ENCODE peak calls at places on chromosomes 1 and 21, in nine cellular contexts. L is brain microvascular endothelial cell, X is IMR-90, I is stomach, F is uterus, G is tibial artery, J is fibroblast of lung, W is adrenal gland, K is lung. Y is an unnamed sample.

GRCh38 chr1:19504796-19505693 is 19.7 kb upstream of the CAPZB start:
- DNase-seq in X (peak; percentile 95), L (peak; percentile 93), K (no peak), F (peak; percentile 81), J (peak; percentile 97), I (no peak), G (no peak), W (peak; percentile 68), Y (no peak)

GRCh38 chr1:25676488-25676887 is 59.9 kb downstream of the MAN1C1 start:
- DNase-seq in J (peak; percentile 58), W (no peak), I (peak; percentile 40), F (no peak), K (no peak), X (peak; percentile 46), G (peak; percentile 38), L (no peak), Y (no peak)

GRCh38 chr21:45091540-45092322 is 17.4 kb downstream of the ADARB1 start:
- DNase-seq in F (no peak), K (no peak), W (no peak), I (no peak), G (no peak), L (no peak), J (no peak), X (peak; percentile 42), Y (no peak)

GRCh38 chr1:111463029-111463683 is 10.6 kb upstream of the C1orf162 start:
- DNase-seq in X (peak; percentile 84), J (peak; percentile 79), K (no peak), I (no peak), W (peak; percentile 64), G (no peak), F (no peak), L (no peak), Y (no peak)

GRCh38 chr1:168271636-168272035 is 9.0 kb upstream of the TBX19 start:
- DNase-seq in X (no peak), W (no peak), K (no peak), J (no peak), G (no peak), I (no peak), F (no peak), L (no peak), Y (no peak)

GRCh38 chr1:172107261-172107820 is 266.0 kb downstream of the DNM3 start:
- DNase-seq in J (no peak), G (no peak), W (no peak), I (no peak), F (no peak), X (peak; percentile 12), K (no peak), L (no peak), Y (no peak)

GRCh38 chr1:110212165-110213142 is 2.3 kb downstream of the KCNC4 start:
- DNase-seq in K (peak; percentile 35), I (no peak), W (no peak), J (peak; percentile 21), F (peak; percentile 45), G (no peak), L (no peak), X (no peak), Y (no peak)

GRCh38 chr1:232226197-232226681 is 403.7 kb downstream of the SIPA1L2 start:
- DNase-seq in L (peak; percentile 48), X (peak; percentile 83), G (no peak), F (no peak), K (no peak), W (no peak), I (no peak), J (peak; percentile 81), Y (no peak)

GRCh38 chr1:153919879-153920852 is 2.6 kb downstream of the GATAD2B start:
- DNase-seq in X (peak; percentile 42), K (no peak), J (peak; percentile 18), W (no peak), I (no peak), G (no peak), L (no peak), F (no peak), Y (no peak)

GRCh38 chr1:97334454-97334853 is 586.4 kb downstream of the DPYD start:
- DNase-seq in X (peak; percentile 91), W (no peak), J (peak; percentile 99), F (no peak), L (peak; percentile 71), K (no peak), I (no peak), G (no peak), Y (no peak)

GRCh38 chr21:32712641-32713040 is 15.2 kb downstream of the SYNJ1 start:
- DNase-seq in G (no peak), X (no peak), J (no peak), K (no peak), W (no peak), I (no peak), L (no peak), F (no peak), Y (no peak)

GRCh38 chr1:246214708-246215504 is 292.2 kb downstream of the SMYD3 start:
- DNase-seq in F (peak; percentile 59), L (peak; percentile 97), W (peak; percentile 48), K (peak; percentile 36), I (no peak), J (peak; percentile 95), G (no peak), X (peak; percentile 98), Y (no peak)

GRCh38 chr1:4655674-4656532 is 1.5 kb downstream of the AJAP1 start:
- DNase-seq in J (peak; percentile 38), L (peak; percentile 62), W (peak; percentile 42), K (no peak), I (no peak), X (no peak), G (no peak), F (peak; percentile 22), Y (no peak)

GRCh38 chr1:167605576-167605975 is 24.5 kb upstream of the RCSD1 start:
- DNase-seq in G (no peak), X (no peak), K (no peak), I (no peak), J (no peak), L (peak; percentile 6), F (no peak), W (peak; percentile 25), Y (no peak)

GRCh38 chr1:50419192-50419906 is 3.9 kb downstream of the DMRTA2 start:
- DNase-seq in I (no peak), W (no peak), J (no peak), X (no peak), G (no peak), F (no peak), L (no peak), K (no peak), Y (no peak)

GRCh38 chr1:84367219-84367618 is 31.1 kb upstream of the DNASE2B start:
- DNase-seq in J (no peak), K (no peak), L (no peak), G (no peak), F (no peak), W (no peak), X (no peak), I (no peak), Y (no peak)

GRCh38 chr1:22886211-22886610 is 86.5 kb downstream of the LACTBL1 start:
- DNase-seq in G (no peak), W (no peak), X (peak; percentile 74), L (no peak), I (no peak), F (no peak), K (no peak), J (peak; percentile 74), Y (no peak)

GRCh38 chr1:211285196-211285595 is 26.0 kb downstream of the RCOR3 start:
- DNase-seq in I (no peak), X (peak; percentile 58), W (no peak), J (peak; percentile 85), L (no peak), F (no peak), K (no peak), G (no peak), Y (no peak)

GRCh38 chr1:236351875-236352573 is 42.1 kb upstream of the EDARADD start:
- DNase-seq in J (no peak), K (no peak), X (no peak), F (no peak), W (no peak), L (no peak), I (no peak), G (no peak), Y (no peak)

GRCh38 chr1:228320394-228320793 is 86.2 kb downstream of the TRIM11 start:
- DNase-seq in F (no peak), I (no peak), W (no peak), X (no peak), L (no peak), K (no peak), J (no peak), G (no peak), Y (no peak)
- H3K27ac ChIP-seq in F (no peak overlapping the region), I (no peak overlapping the region), W (no peak overlapping the region), X (no peak overlapping the region), L (no peak overlapping the region), K (no peak overlapping the region), J (no peak overlapping the region), G (no peak overlapping the region), Y (no peak overlapping the region)

GRCh38 chr1:115296981-115297380 is 41.1 kb downstream of the NGF start:
- DNase-seq in J (peak; percentile 93), G (no peak), F (no peak), K (no peak), L (no peak), W (no peak), X (peak; percentile 31), I (no peak), Y (no peak)
- H3K4me3 ChIP-seq in J (no peak overlapping the region), G (no peak overlapping the region), F (no peak overlapping the region), K (no peak overlapping the region), L (no peak overlapping the region), W (no peak overlapping the region), X (no peak overlapping the region), I (no peak overlapping the region), Y (no peak overlapping the region)

DNA sequence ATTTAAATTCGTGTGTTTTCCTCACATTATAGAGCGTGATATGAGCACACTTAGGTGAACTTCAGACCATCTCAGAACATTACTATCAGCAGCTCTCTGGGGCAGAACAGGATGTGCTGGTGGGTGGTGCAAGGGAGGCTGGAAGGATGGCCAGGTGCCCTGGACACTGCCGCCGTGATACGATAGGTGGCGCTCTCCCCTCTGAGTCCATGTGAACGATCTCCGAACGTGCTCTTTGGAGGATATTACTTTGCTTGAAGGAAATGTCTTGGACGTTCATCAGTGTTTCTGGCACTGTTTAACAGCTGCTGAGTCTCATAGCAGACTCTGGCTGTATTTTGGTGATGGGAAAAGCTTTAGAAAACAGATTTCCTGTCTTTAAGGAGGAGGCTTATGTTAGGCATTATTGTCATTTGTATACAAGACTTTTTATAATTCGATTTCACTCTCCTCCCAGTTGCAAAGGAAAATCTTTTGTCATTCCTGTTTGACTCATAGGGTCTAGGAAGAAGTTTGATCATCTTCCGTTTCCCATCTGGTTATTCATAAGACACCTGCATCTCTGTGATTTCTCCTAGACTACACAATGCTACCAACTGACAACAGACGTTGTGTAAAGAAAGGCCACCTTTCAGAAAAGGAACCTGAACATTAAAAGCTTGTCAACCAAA is 386.2 kb upstream of the ADGRL2 start:
- DNase-seq in L (peak; percentile 7), G (peak; percentile 82), J (no peak), F (peak; percentile 36), I (peak; percentile 82), X (peak; percentile 23), W (peak; percentile 43), K (peak; percentile 47), Y (peak; percentile 75)
- TF ChIP-seq CTCF in L (peak; percentile 79), G (peak; percentile 78), J (peak; percentile 64), F (peak; percentile 33), I (peak; percentile 79), X (peak; percentile 39), W (peak; percentile 29), K (peak; percentile 33), Y (peak; percentile 74)

DNA sequence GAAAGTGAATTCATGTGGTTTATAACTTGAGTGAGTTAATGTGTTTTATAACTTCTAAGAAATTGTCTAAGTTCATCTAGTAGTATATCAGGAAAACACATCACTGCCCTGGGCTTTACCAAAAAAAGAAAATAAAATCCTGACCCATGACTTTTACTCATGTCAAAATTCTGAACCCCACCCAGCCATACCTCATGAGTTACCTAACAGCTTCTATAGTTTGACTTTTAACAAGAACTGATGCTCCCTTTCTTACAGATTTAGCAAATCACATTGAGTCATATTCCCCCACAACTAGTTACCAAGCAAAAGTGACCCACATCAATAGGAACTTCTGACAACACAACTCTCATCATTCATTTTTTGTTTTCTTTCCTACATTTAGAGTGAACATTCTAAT is 57.3 kb downstream of the ESRRG start:
- DNase-seq in W (no peak), F (no peak), I (no peak), X (no peak), K (no peak), L (no peak), G (no peak), J (no peak), Y (no peak)
- H3K27ac ChIP-seq in W (no peak overlapping the region), F (no peak overlapping the region), I (no peak overlapping the region), X (no peak overlapping the region), K (no peak overlapping the region), L (no peak overlapping the region), G (no peak overlapping the region), J (no peak overlapping the region), Y (no peak overlapping the region)

Y was measured in coronary artery.